ENCODE peak calls at places on chromosome 13, in four cellular contexts. U is adrenal gland, S is amniotic stem cell, F is hepatic stellate cell. I is an unnamed sample.

GRCh38 chr13:80454245-80454644 is 113.3 kb upstream of the SPRY2 start:
- DNase-seq in F (no peak), S (no peak), U (no peak), I (no peak)

GRCh38 chr13:65677906-65678305 is 1552.2 kb downstream of the PCDH9 start:
- DNase-seq in F (no peak), U (no peak), S (no peak), I (peak)

GRCh38 chr13:45209229-45209628 is 8.4 kb upstream of the KCTD4 start:
- DNase-seq in U (no peak), S (no peak), F (no peak), I (no peak)

GRCh38 chr13:98322091-98322718 is 145.1 kb upstream of the RNF113B start:
- DNase-seq in U (no peak), F (no peak), S (no peak), I (no peak)

GRCh38 chr13:29771247-29771646 is 79.2 kb downstream of the UBL3 start:
- DNase-seq in S (peak), U (no peak), F (no peak), I (peak)

GRCh38 chr13:26425439-26426358 is 131.8 kb upstream of the WASF3 start:
- DNase-seq in U (no peak), S (no peak), F (peak), I (no peak)

GRCh38 chr13:95714142-95714832 is 37.3 kb downstream of the DNAJC3 start:
- DNase-seq in S (no peak), U (no peak), F (peak), I (no peak)

GRCh38 chr13:37070145-37070695 is 10.7 kb upstream of the SUPT20H start:
- DNase-seq in F (no peak), S (no peak), U (no peak), I (no peak)

GRCh38 chr13:42997381-42997780 is 5.3 kb upstream of the EPSTI1 start:
- DNase-seq in U (no peak), F (no peak), S (no peak), I (no peak)

GRCh38 chr13:80463673-80464352 is 122.9 kb upstream of the SPRY2 start:
- DNase-seq in S (no peak), F (no peak), U (no peak), I (no peak)

GRCh38 chr13:48236528-48237353 is 3.7 kb downstream of the ITM2B start:
- DNase-seq in S (no peak), U (peak), F (no peak), I (no peak)

GRCh38 chr13:113112893-113113845 is 7.6 kb downstream of the F7 start:
- DNase-seq in F (no peak), U (no peak), S (no peak), I (no peak)

GRCh38 chr13:71515639-71516038 is 351.4 kb downstream of the DACH1 start:
- DNase-seq in S (no peak), F (no peak), U (no peak), I (no peak)

GRCh38 chr13:20492036-20492435 is 33.6 kb downstream of the CRYL1 start:
- DNase-seq in U (no peak), S (no peak), F (no peak), I (no peak)

GRCh38 chr13:55432814-55433213 is 1707.9 kb upstream of the PRR20A start:
- DNase-seq in U (no peak), S (no peak), F (no peak), I (no peak)

GRCh38 chr13:32086366-32086765 is 54.8 kb downstream of the FRY start:
- DNase-seq in S (no peak), U (no peak), F (no peak), I (no peak)

GRCh38 chr13:110509478-110509926 is 52.0 kb downstream of the RAB20 start:
- DNase-seq in U (no peak), S (no peak), F (no peak), I (no peak)

GRCh38 chr13:49858183-49858856 is 65.8 kb upstream of the KPNA3 start:
- DNase-seq in S (peak), U (peak), F (peak), I (peak)

GRCh38 chr13:104522235-104523072 is 1456.2 kb upstream of the SLC10A2 start:
- DNase-seq in U (no peak), F (no peak), S (no peak), I (no peak)

GRCh38 chr13:68234278-68234677 is 1004.1 kb upstream of the PCDH9 start:
- DNase-seq in U (no peak), S (no peak), F (no peak), I (peak)

GRCh38 chr13:112592647-112593046 is 4.7 kb upstream of the TUBGCP3 start:
- DNase-seq in U (no peak), F (no peak), S (no peak), I (no peak)

GRCh38 chr13:113211774-113212173 is 2.4 kb downstream of the CUL4A start:
- DNase-seq in U (no peak), S (no peak), F (no peak), I (no peak)

GRCh38 chr13:111865046-111865445 is 201.9 kb upstream of the SOX1 start:
- DNase-seq in S (no peak), F (no peak), U (no peak), I (no peak)

GRCh38 chr13:42894765-42895181 is 97.3 kb downstream of the EPSTI1 start:
- DNase-seq in U (peak), S (no peak), F (no peak), I (peak)

GRCh38 chr13:49985129-49985528 is 11.7 kb upstream of the TRIM13 start:
- DNase-seq in U (no peak), S (no peak), F (no peak), I (no peak)

GRCh38 chr13:110758195-110758594 is 44.7 kb downstream of the ING1 start:
- DNase-seq in U (no peak), S (no peak), F (no peak), I (no peak)

GRCh38 chr13:30045916-30046704 is 195.7 kb upstream of the UBL3 start:
- DNase-seq in S (peak), F (peak), U (no peak), I (no peak)

GRCh38 chr13:44191504-44192171 is 182.0 kb upstream of the SERP2 start:
- DNase-seq in S (peak), U (peak), F (peak), I (peak)

GRCh38 chr13:75180805-75181455 is 301.0 kb downstream of the TBC1D4 start:
- DNase-seq in U (no peak), S (no peak), F (peak), I (no peak)

I was measured in fibroblast of the conjunctiva.